ENCODE peak calls at places on chromosomes 12 and 14, in five cellular contexts. H, V, T, E and M are unnamed samples.

GRCh38 chr12:48764521-48764920 is 24.4 kb downstream of the ADCY6 start:
- DNase-seq in V (peak), E (no peak), T (no peak), H (no peak), M (no peak)

GRCh38 chr14:91245029-91245428 is 525 bp upstream of the GPR68 start:
- DNase-seq in V (peak), T (no peak), E (no peak), H (no peak), M (no peak)

GRCh38 chr14:50527970-50528369 is 4.4 kb downstream of the MAP4K5 start:
- DNase-seq in E (no peak), T (peak), H (no peak), V (no peak), M (no peak)

GRCh38 chr12:8947737-8948136 is 1.7 kb downstream of the M6PR start:
- DNase-seq in H (no peak), V (no peak), T (no peak), E (no peak), M (no peak)

GRCh38 chr14:23294346-23294733 is 8.3 kb downstream of the PPP1R3E start:
- DNase-seq in E (no peak), T (no peak), V (no peak), H (no peak), M (no peak)

GRCh38 chr14:67251573-67252226 is 10.5 kb downstream of the PALS1 start:
- DNase-seq in V (no peak), T (peak), H (peak), E (no peak), M (no peak)

GRCh38 chr12:132486576-132486975 is 3.4 kb upstream of the FBRSL1 start:
- DNase-seq in V (no peak), H (no peak), E (no peak), T (no peak), M (no peak)

GRCh38 chr12:82366182-82366581 is 7.9 kb downstream of the METTL25 start:
- DNase-seq in E (no peak), H (peak), V (no peak), T (peak), M (no peak)

GRCh38 chr12:68727776-68728175 is 18.2 kb upstream of the SLC35E3 start:
- DNase-seq in H (no peak), V (no peak), E (no peak), T (no peak), M (no peak)

GRCh38 chr12:126607867-126608266 is 1542.6 kb downstream of the AACS start:
- DNase-seq in E (no peak), T (no peak), H (no peak), V (no peak), M (no peak)

GRCh38 chr12:76719642-76720041 is 44.3 kb upstream of the ZDHHC17 start:
- DNase-seq in E (no peak), T (no peak), H (no peak), V (no peak), M (no peak)

GRCh38 chr12:90921536-90921935 is 33.4 kb downstream of the CCER1 start:
- DNase-seq in E (no peak), H (no peak), V (no peak), T (peak), M (no peak)

GRCh38 chr12:111699962-111700361 is 14.1 kb downstream of the ACAD10 start:
- DNase-seq in T (no peak), H (no peak), E (no peak), V (no peak), M (no peak)

GRCh38 chr12:48924617-48925217 is 575 bp downstream of the FKBP11 start:
- DNase-seq in E (peak), V (peak), H (peak), T (peak), M (no peak)

GRCh38 chr14:23379331-23380196 is 2.7 kb downstream of the CMTM5 start:
- DNase-seq in V (peak), T (peak), E (no peak), H (no peak), M (no peak)

GRCh38 chr12:117622087-117622486 is 260.7 kb upstream of the NOS1 start:
- DNase-seq in T (no peak), V (no peak), H (no peak), E (no peak), M (no peak)

GRCh38 chr12:70925542-70925941 is 5.0 kb upstream of the PTPRR start:
- DNase-seq in E (no peak), H (no peak), T (no peak), V (no peak), M (no peak)

GRCh38 chr12:25982416-25982815 is 23.9 kb downstream of the RASSF8 start:
- DNase-seq in V (no peak), E (no peak), H (no peak), T (no peak), M (no peak)

GRCh38 chr12:68870443-68870842 is 62.5 kb downstream of the MDM2 start:
- DNase-seq in V (no peak), E (no peak), T (no peak), H (no peak), M (no peak)

GRCh38 chr14:24313912-24314311 is 2.6 kb downstream of the LTB4R start:
- DNase-seq in V (no peak), T (no peak), H (no peak), E (no peak), M (no peak)

GRCh38 chr12:28035483-28035882 is 63.0 kb upstream of the PTHLH start:
- DNase-seq in V (no peak), H (peak), T (peak), E (no peak), M (no peak)

GRCh38 chr12:50614167-50614762 is 109.5 kb downstream of the DIP2B start:
- DNase-seq in H (peak), T (peak), V (no peak), E (no peak), M (no peak)

GRCh38 chr12:109714141-109714912 is 702 bp downstream of the FAM222A start:
- DNase-seq in T (peak), H (no peak), V (peak), E (peak), M (no peak)
- TF ChIP-seq CTCF in T (peak), H (peak), V (peak), E (peak), M (peak)

DNA sequence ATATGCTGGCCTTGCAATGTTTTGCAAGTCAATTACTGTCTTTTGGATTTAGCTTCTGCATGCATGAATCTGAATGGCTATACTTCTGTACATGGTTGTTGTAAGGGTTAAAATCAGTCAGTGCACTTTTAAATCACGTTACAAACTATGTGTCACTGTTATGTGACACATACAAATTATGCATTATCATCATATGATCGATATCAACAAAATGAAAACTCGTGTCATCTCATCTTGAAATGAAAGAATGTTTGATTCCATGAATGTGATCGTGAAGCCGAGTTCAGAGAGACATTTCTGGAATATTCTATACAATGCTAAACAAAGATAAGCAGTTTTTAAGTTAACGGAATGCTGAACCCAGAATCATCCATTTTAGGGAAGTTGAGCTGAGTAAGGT is 116.5 kb downstream of the HMGA2 start:
- DNase-seq in H (no peak), E (no peak), T (no peak), V (no peak), M (no peak)
- H3K4me3 ChIP-seq in H (no peak), E (no peak), T (no peak), V (no peak), M (no peak)

GRCh38 chr12:64237382-64237781 is 15.3 kb upstream of the KICS2 start:
- DNase-seq in E (no peak), H (no peak), V (no peak), T (no peak), M (no peak)
- TF ChIP-seq CTCF in E (no peak), H (no peak), V (no peak), T (no peak), M (no peak)

DNA sequence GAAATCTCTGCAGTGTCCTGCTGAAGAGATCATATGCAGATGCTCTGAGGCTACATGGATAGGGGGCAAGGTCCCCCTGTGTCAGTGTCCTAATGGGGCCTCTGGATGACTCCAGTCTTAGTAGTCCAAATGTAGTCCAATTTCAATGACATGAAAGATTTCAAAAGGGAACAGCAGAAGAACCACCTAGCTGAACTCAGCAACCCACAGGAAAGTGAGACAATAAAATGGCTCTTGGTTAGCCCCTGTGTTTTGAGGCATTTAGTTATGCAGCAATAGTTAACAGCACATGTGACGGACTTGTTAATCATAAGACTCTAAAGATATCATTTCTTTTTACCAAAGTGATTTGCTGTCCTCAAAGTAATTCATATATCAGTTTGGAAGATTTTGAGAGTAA is 22.7 kb downstream of the CCDC198 start:
- DNase-seq in V (no peak), E (no peak), H (no peak), T (no peak), M (no peak)
- H3K4me3 ChIP-seq in V (no peak), E (no peak), H (no peak), T (no peak), M (no peak)

GRCh38 chr12:124499873-124500231 is 67.6 kb downstream of the NCOR2 start:
- DNase-seq in T (no peak), V (no peak), H (no peak), E (no peak), M (no peak)

GRCh38 chr12:124500232-124501079 is 67.0 kb downstream of the NCOR2 start:
- DNase-seq in T (peak), H (no peak), V (no peak), E (no peak), M (no peak)

GRCh38 chr12:124497658-124498057 is 69.8 kb downstream of the NCOR2 start:
- DNase-seq in T (peak), H (peak), V (no peak), E (peak), M (no peak)

GRCh38 chr12:124498178-124498869 is 69.1 kb downstream of the NCOR2 start:
- DNase-seq in E (peak), H (no peak), T (peak), V (no peak), M (peak)

GRCh38 chr12:124498870-124499753 is 68.3 kb downstream of the NCOR2 start:
- DNase-seq in E (no peak), T (peak), H (peak), V (no peak), M (no peak)
- TF ChIP-seq CTCF in E (no peak), T (no peak), H (peak), V (no peak), M (no peak)

GRCh38 chr14:71324767-71325272 is 417.6 kb downstream of the PCNX1 start:
- DNase-seq in V (peak), T (peak), E (no peak), H (peak), M (no peak)
- H3K4me3 ChIP-seq in V (no peak), T (no peak), E (no peak), H (no peak), M (no peak)

GRCh38 chr14:22168092-22168955 is 420.7 kb downstream of the DAD1 start:
- DNase-seq in E (no peak), H (peak), T (peak), V (no peak), M (no peak)
- TF ChIP-seq CTCF in E (no peak), H (peak), T (peak), V (no peak), M (no peak)

GRCh38 chr12:33000016-33000415 is 103.4 kb upstream of the PKP2 start:
- DNase-seq in H (no peak), T (no peak), E (no peak), V (no peak), M (no peak)
- H3K4me3 ChIP-seq in H (no peak), T (no peak), E (no peak), V (no peak), M (no peak)

GRCh38 chr12:93242154-93242958 is 135.4 kb upstream of the NUDT4 start:
- DNase-seq in T (no peak), E (no peak), V (no peak), H (no peak), M (no peak)
- TF ChIP-seq CTCF in T (no peak), E (peak), V (no peak), H (no peak), M (no peak)

GRCh38 chr12:73181244-73181643 is 909.1 kb downstream of the TRHDE start:
- DNase-seq in T (no peak), H (no peak), E (no peak), V (no peak), M (no peak)
- H3K4me3 ChIP-seq in T (no peak), H (no peak), E (no peak), V (no peak), M (no peak)